ENCODE peak calls at places on chromosomes 6 and 20, in four cellular contexts. O, F, G and E are unnamed samples.

GRCh38 chr6:34982424-34982852 is 93.4 kb downstream of the ANKS1A start:
- DNase-seq in O (no peak), G (peak; percentile 26), F (no peak), E (peak; percentile 60)

GRCh38 chr20:60652615-60653014 is 599.4 kb upstream of the CDH4 start:
- DNase-seq in O (no peak), F (peak; percentile 26), G (no peak), E (no peak)

GRCh38 chr20:62163986-62164762 is 18.7 kb upstream of the MTG2 start:
- DNase-seq in O (no peak), G (no peak), F (no peak), E (no peak)

GRCh38 chr6:41734666-41735426 is 562 bp downstream of the TFEB start:
- DNase-seq in F (peak; percentile 67), O (peak; percentile 53), G (peak; percentile 65), E (peak; percentile 79)

GRCh38 chr6:105428342-105428957 is 25.6 kb upstream of the PREP start:
- DNase-seq in F (no peak), O (no peak), G (no peak), E (peak; percentile 88)

GRCh38 chr6:113120214-113120576 is 737.0 kb upstream of the MARCKS start:
- DNase-seq in F (no peak), O (no peak), G (no peak), E (peak; percentile 93)

GRCh38 chr20:3755814-3756480 is 11.6 kb downstream of the ADISSP start:
- DNase-seq in O (no peak), F (no peak), G (no peak), E (no peak)

GRCh38 chr6:138592698-138593097 is 93.4 kb upstream of the NHSL1 start:
- DNase-seq in O (no peak), G (no peak), F (peak; percentile 14), E (no peak)

GRCh38 chr20:39812116-39812515 is 850.0 kb downstream of the DHX35 start:
- DNase-seq in G (no peak), F (no peak), O (no peak), E (no peak)

GRCh38 chr6:71419954-71420692 is 131.5 kb downstream of the OGFRL1 start:
- DNase-seq in G (peak; percentile 85), O (peak; percentile 66), F (peak; percentile 21), E (peak; percentile 65)

GRCh38 chr6:17101422-17102257 is at the start of gene STMND1:
- DNase-seq in O (peak; percentile 68), G (peak; percentile 63), F (no peak), E (peak; percentile 66)

GRCh38 chr20:991850-992249 is 10.3 kb downstream of the RSPO4 start:
- DNase-seq in O (peak; percentile 67), G (no peak), F (no peak), E (no peak)

GRCh38 chr6:167760979-167761793 is 65.5 kb upstream of the AFDN start:
- DNase-seq in G (no peak), F (no peak), O (no peak), E (no peak)

GRCh38 chr6:100482698-100483097 is 18.0 kb upstream of the SIM1 start:
- DNase-seq in G (no peak), O (no peak), F (no peak), E (no peak)

GRCh38 chr6:146153040-146153758 is 124.3 kb downstream of the GRM1 start:
- DNase-seq in G (no peak), O (no peak), F (peak; percentile 40), E (no peak)

GRCh38 chr6:144264270-144265060 is 20.7 kb upstream of the UTRN start:
- DNase-seq in F (no peak), O (peak; percentile 60), G (peak; percentile 17), E (peak; percentile 95)

GRCh38 chr20:57030611-57031600 is 235.5 kb downstream of the BMP7 start:
- DNase-seq in O (no peak), G (no peak), F (no peak), E (peak; percentile 79)

GRCh38 chr6:103122766-103123601 is 1729.5 kb downstream of the GRIK2 start:
- DNase-seq in F (peak; percentile 53), O (peak; percentile 91), G (peak; percentile 90), E (peak; percentile 36)

GRCh38 chr20:62796699-62797491 is 622 bp downstream of the MRGBP start:
- DNase-seq in F (no peak), G (no peak), O (peak; percentile 63), E (no peak)

GRCh38 chr6:50655848-50656453 is 57.4 kb upstream of the TFAP2D start:
- DNase-seq in O (peak; percentile 53), G (peak; percentile 39), F (peak; percentile 47), E (peak; percentile 50)

GRCh38 chr6:44201200-44201599 is 15.5 kb upstream of the MYMX start:
- DNase-seq in F (no peak), O (no peak), G (no peak), E (no peak)

GRCh38 chr6:128464790-128465189 is 55.6 kb downstream of the PTPRK start:
- DNase-seq in O (no peak), G (no peak), F (no peak), E (no peak)

GRCh38 chr6:169968541-169969270 is 217.3 kb downstream of the ERMARD start:
- DNase-seq in G (no peak), O (no peak), F (no peak), E (no peak)

GRCh38 chr6:83976871-83977270 is 56.7 kb upstream of the MRAP2 start:
- DNase-seq in O (no peak), G (no peak), F (no peak), E (no peak)
- TF ChIP-seq EZH2phosphoT487 in O (no peak), G (no peak), F (no peak), E (no peak)

GRCh38 chr6:31713465-31713864 is 1.7 kb upstream of the LY6G6D start:
- DNase-seq in F (no peak), O (no peak), G (no peak), E (no peak)

GRCh38 chr6:31708224-31708623 is 1.6 kb downstream of the LY6G6F start:
- DNase-seq in G (no peak), F (no peak), O (no peak), E (no peak)

GRCh38 chr6:31712296-31712695 is 2.9 kb upstream of the LY6G6D start:
- DNase-seq in F (no peak), G (no peak), O (no peak), E (no peak)

GRCh38 chr6:31711233-31711632 is 3.9 kb upstream of the LY6G6D start:
- DNase-seq in O (no peak), G (no peak), F (no peak), E (no peak)

DNA sequence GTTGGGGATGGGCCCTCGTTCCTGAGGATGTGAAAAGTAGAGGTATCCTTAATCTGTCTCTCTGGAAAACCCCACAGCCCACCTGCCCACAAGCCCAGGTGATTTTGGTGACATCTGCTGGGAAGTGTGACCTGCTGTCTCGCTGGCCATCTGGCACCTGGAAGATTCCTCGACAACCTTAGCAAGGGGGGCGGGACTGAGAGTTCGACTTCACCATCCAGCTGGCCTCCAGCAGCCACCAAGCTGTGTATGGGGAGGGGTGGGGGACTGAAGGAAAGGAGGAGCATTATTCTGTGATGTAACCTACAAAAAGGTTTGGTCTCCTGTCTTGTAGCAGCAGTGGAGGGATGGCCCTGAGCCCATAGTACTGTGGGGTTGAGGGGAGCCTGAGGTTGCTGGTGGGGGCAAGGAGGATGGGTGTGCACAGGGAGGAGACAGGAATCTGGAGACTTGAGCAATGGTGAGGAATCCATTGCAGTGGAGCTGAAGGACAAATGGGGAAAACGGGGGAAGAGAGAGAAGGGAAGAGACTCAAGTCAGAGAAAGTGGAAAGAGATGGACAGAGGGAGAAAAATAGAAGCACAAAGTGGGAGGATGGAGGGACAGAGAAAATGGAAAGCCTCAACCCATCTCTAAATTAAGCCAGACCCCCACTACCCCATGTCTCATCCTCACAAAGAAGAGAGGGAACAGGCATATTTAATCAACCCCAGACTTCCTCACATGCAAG is 4.0 kb downstream of the LY6G6F start:
- DNase-seq in G (no peak), O (no peak), F (no peak), E (no peak)
- H3K4me1 ChIP-seq in G (peaks cover 25% of the 10 kb centered on the region), O (peaks cover 20% of the 10 kb centered on the region), F (peaks cover 5% of the 10 kb centered on the region), E (no peaks in the 10 kb centered on the region)

GRCh38 chr20:20360464-20360863 is 7.4 kb upstream of the INSM1 start:
- DNase-seq in G (peak; percentile 76), O (peak; percentile 75), F (peak; percentile 66), E (peak; percentile 78)
- TF ChIP-seq EZH2 in G (no peak), O (no peak), F (no peak), E (no peak)

GRCh38 chr20:51529027-51529749 is 13.3 kb downstream of the NFATC2 start:
- DNase-seq in F (no peak), G (no peak), O (no peak), E (peak; percentile 13)
- TF ChIP-seq EZH2phosphoT487 in F (no peak), G (no peak), O (no peak), E (no peak)

DNA sequence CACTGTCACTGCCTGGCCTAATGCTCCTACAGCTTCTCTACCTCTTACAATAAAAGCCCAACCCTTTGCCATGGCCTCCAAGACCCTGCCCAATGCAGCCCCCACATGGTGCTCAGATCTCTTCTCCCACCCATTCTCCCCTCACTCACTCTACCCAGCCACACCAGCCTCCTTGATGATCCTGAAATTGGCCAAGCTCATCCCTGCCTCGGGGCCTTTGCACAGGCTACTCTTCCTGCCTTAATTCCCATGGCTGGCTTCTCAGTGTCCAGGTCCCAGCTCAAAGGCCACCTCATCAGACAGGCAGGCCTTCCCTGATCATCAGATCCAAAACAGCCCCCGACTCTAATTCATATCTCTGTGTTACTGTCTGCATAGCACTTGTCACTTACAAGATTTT is 25.6 kb downstream of the PREX1 start:
- DNase-seq in G (no peak), O (no peak), F (no peak), E (no peak)
- H3K4me1 ChIP-seq in G (peaks cover 9% of the 10 kb centered on the region), O (peaks cover 7% of the 10 kb centered on the region), F (no peaks in the 10 kb centered on the region), E (no peaks in the 10 kb centered on the region)